ENCODE peak calls at places on chromosomes 6 and 20, in five cellular contexts. Q is HEK293T, T is left cardiac atrium, P is NCI-H1694, F is HL-60. S is an unnamed sample.

GRCh38 chr6:107124934-107125348 is 9.6 kb upstream of the BEND3 start:
- DNase-seq in F (no peak), Q (no peak), T (no peak), P (no peak), S (no peak)

GRCh38 chr6:88565409-88565811 is 398.0 kb downstream of the RNGTT start:
- DNase-seq in T (no peak), P (no peak), F (no peak), Q (no peak), S (no peak)

GRCh38 chr6:125906158-125906998 is 50.2 kb upstream of the HINT3 start:
- DNase-seq in F (no peak), Q (peak; percentile 73), P (no peak), T (peak; percentile 55), S (no peak)

GRCh38 chr6:161417712-161418457 is 144.0 kb upstream of the AGPAT4 start:
- DNase-seq in Q (peak; percentile 47), T (peak; percentile 65), P (no peak), F (no peak), S (peak; percentile 71)

GRCh38 chr6:39007575-39007974 is 41.0 kb upstream of the GLP1R start:
- DNase-seq in F (no peak), T (no peak), P (no peak), Q (no peak), S (no peak)

GRCh38 chr6:21914121-21914973 is 320.8 kb downstream of the SOX4 start:
- DNase-seq in F (no peak), T (peak; percentile 80), P (no peak), Q (peak; percentile 20), S (peak; percentile 75)

GRCh38 chr6:147782302-147782701 is 273.8 kb downstream of the SAMD5 start:
- DNase-seq in P (no peak), F (no peak), T (no peak), Q (peak; percentile 25), S (no peak)

GRCh38 chr6:80642452-80642851 is 536.0 kb downstream of the BCKDHB start:
- DNase-seq in T (no peak), Q (no peak), P (no peak), F (no peak), S (no peak)

GRCh38 chr6:137846772-137847313 is 20.2 kb upstream of the TNFAIP3 start:
- DNase-seq in P (no peak), Q (no peak), F (peak; percentile 82), T (peak; percentile 59), S (peak; percentile 70)

GRCh38 chr6:73942581-73942980 is 246.6 kb downstream of the CD109 start:
- DNase-seq in Q (no peak), F (no peak), P (no peak), T (no peak), S (no peak)

GRCh38 chr6:56899311-56899710 is 55.6 kb upstream of the BEND6 start:
- DNase-seq in Q (no peak), P (no peak), F (no peak), T (no peak), S (no peak)

GRCh38 chr6:21953831-21954801 is 342.7 kb downstream of the PRL start:
- DNase-seq in P (peak; percentile 53), T (no peak), Q (peak; percentile 55), F (no peak), S (no peak)

GRCh38 chr6:54083301-54083700 is 27.9 kb upstream of the MLIP start:
- DNase-seq in Q (no peak), T (no peak), F (no peak), P (no peak), S (peak; percentile 19)

GRCh38 chr6:144712541-144712940 is 427.4 kb downstream of the UTRN start:
- DNase-seq in T (no peak), P (no peak), Q (no peak), F (no peak), S (no peak)

GRCh38 chr6:26157150-26157837 is 70.1 kb downstream of the HFE start:
- DNase-seq in T (peak; percentile 69), P (peak; percentile 65), F (peak; percentile 29), Q (peak; percentile 14), S (peak; percentile 64)

GRCh38 chr6:43970913-43971775 is 156.1 kb downstream of the MRPL14 start:
- DNase-seq in Q (no peak), F (no peak), T (no peak), P (no peak), S (no peak)

GRCh38 chr6:20221448-20221847 is 9.2 kb upstream of the MBOAT1 start:
- DNase-seq in P (no peak), T (no peak), F (no peak), Q (no peak), S (no peak)

GRCh38 chr6:84583784-84584183 is 180.6 kb downstream of the TBX18 start:
- DNase-seq in P (no peak), T (no peak), F (no peak), Q (no peak), S (no peak)

GRCh38 chr6:169165561-169166300 is 87.9 kb downstream of the THBS2 start:
- DNase-seq in Q (no peak), P (no peak), F (no peak), T (no peak), S (no peak)

GRCh38 chr6:84392292-84392691 is 164.8 kb upstream of the CEP162 start:
- DNase-seq in F (no peak), Q (no peak), T (no peak), P (no peak), S (no peak)

GRCh38 chr6:26126394-26127221 is 39.4 kb downstream of the HFE start:
- DNase-seq in P (no peak), F (no peak), T (no peak), Q (no peak), S (no peak)

GRCh38 chr20:24764825-24765224 is 184.2 kb upstream of the CST7 start:
- DNase-seq in T (no peak), P (no peak), Q (no peak), F (no peak), S (no peak)

GRCh38 chr6:105900120-105900937 is 185.8 kb upstream of the PRDM1 start:
- DNase-seq in F (no peak), P (no peak), T (no peak), Q (no peak), S (no peak)

GRCh38 chr20:10448270-10449156 is 13.4 kb downstream of the SLX4IP start:
- DNase-seq in F (no peak), T (no peak), P (no peak), Q (no peak), S (no peak)

GRCh38 chr6:166244353-166245045 is 63.7 kb downstream of the PRR18 start:
- DNase-seq in F (no peak), T (no peak), P (no peak), Q (no peak), S (no peak)

GRCh38 chr6:26223213-26223612 is 136.0 kb downstream of the HFE start:
- DNase-seq in T (no peak), Q (no peak), F (no peak), P (no peak), S (no peak)